ENCODE peak calls at places on chromosomes 11 and 22, in four cellular contexts. One of them, this sample, is unnamed.

GRCh38 chr11:2990617-2991476 is 1.3 kb downstream of the NAP1L4 start:
- DNase-seq in epithelial cell of esophagus: peak
- DNase-seq in head of caudate nucleus: no peak
- DNase-seq in astrocyte of the cerebellum: no peak
- DNase-seq in this sample: peak

GRCh38 chr22:49553518-49554295 is 274.0 kb downstream of the BRD1 start:
- DNase-seq in head of caudate nucleus: no peak
- DNase-seq in astrocyte of the cerebellum: no peak
- DNase-seq in epithelial cell of esophagus: no peak
- DNase-seq in this sample: no peak

GRCh38 chr11:71139516-71140205 is 112.7 kb downstream of the SHANK2 start:
- DNase-seq in astrocyte of the cerebellum: no peak
- DNase-seq in epithelial cell of esophagus: peak
- DNase-seq in head of caudate nucleus: peak
- DNase-seq in this sample: no peak

GRCh38 chr22:30313527-30314385 is 13.0 kb downstream of the TBC1D10A start:
- DNase-seq in head of caudate nucleus: no peak
- DNase-seq in astrocyte of the cerebellum: no peak
- DNase-seq in epithelial cell of esophagus: peak
- DNase-seq in this sample: no peak

GRCh38 chr11:14413307-14414072 is 54.5 kb upstream of the RRAS2 start:
- DNase-seq in astrocyte of the cerebellum: peak
- DNase-seq in epithelial cell of esophagus: no peak
- DNase-seq in head of caudate nucleus: no peak
- DNase-seq in this sample: peak

GRCh38 chr11:124674168-124674517 is 439 bp downstream of the SPA17 start:
- DNase-seq in astrocyte of the cerebellum: no peak
- DNase-seq in head of caudate nucleus: no peak
- DNase-seq in epithelial cell of esophagus: no peak
- DNase-seq in this sample: peak

GRCh38 chr22:40469181-40469580 is 98.8 kb downstream of the SGSM3 start:
- DNase-seq in epithelial cell of esophagus: no peak
- DNase-seq in astrocyte of the cerebellum: no peak
- DNase-seq in head of caudate nucleus: no peak
- DNase-seq in this sample: no peak

GRCh38 chr11:112619106-112619505 is 342.1 kb upstream of the NCAM1 start:
- DNase-seq in head of caudate nucleus: no peak
- DNase-seq in epithelial cell of esophagus: no peak
- DNase-seq in astrocyte of the cerebellum: no peak
- DNase-seq in this sample: no peak

GRCh38 chr11:15688351-15688792 is 573.6 kb downstream of the INSC start:
- DNase-seq in head of caudate nucleus: peak
- DNase-seq in astrocyte of the cerebellum: peak
- DNase-seq in epithelial cell of esophagus: no peak
- DNase-seq in this sample: no peak

GRCh38 chr11:111417766-111418435 is 38.8 kb upstream of the POU2AF1 start:
- DNase-seq in astrocyte of the cerebellum: peak
- DNase-seq in epithelial cell of esophagus: no peak
- DNase-seq in head of caudate nucleus: no peak
- DNase-seq in this sample: no peak

GRCh38 chr11:107801641-107802040 is 56.9 kb downstream of the SLC35F2 start:
- DNase-seq in astrocyte of the cerebellum: no peak
- DNase-seq in head of caudate nucleus: no peak
- DNase-seq in epithelial cell of esophagus: no peak
- DNase-seq in this sample: no peak

GRCh38 chr22:28247667-28248363 is 328.8 kb upstream of the PITPNB start:
- DNase-seq in head of caudate nucleus: peak
- DNase-seq in epithelial cell of esophagus: no peak
- DNase-seq in astrocyte of the cerebellum: no peak
- DNase-seq in this sample: no peak

GRCh38 chr11:3115321-3115720 is 49.8 kb downstream of the OSBPL5 start:
- DNase-seq in epithelial cell of esophagus: no peak
- DNase-seq in astrocyte of the cerebellum: no peak
- DNase-seq in head of caudate nucleus: no peak
- DNase-seq in this sample: no peak

GRCh38 chr11:133928628-133929059 is 28.1 kb downstream of the IGSF9B start:
- DNase-seq in head of caudate nucleus: no peak
- DNase-seq in epithelial cell of esophagus: peak
- DNase-seq in astrocyte of the cerebellum: no peak
- DNase-seq in this sample: peak

GRCh38 chr11:86152006-86152862 is 83.3 kb upstream of the PICALM start:
- DNase-seq in epithelial cell of esophagus: peak
- DNase-seq in head of caudate nucleus: peak
- DNase-seq in astrocyte of the cerebellum: no peak
- DNase-seq in this sample: no peak

GRCh38 chr11:105052487-105052886 is 7.4 kb upstream of the CARD16 start:
- DNase-seq in astrocyte of the cerebellum: no peak
- DNase-seq in epithelial cell of esophagus: no peak
- DNase-seq in head of caudate nucleus: no peak
- DNase-seq in this sample: no peak

GRCh38 chr11:35783803-35784202 is 121.2 kb downstream of the TRIM44 start:
- DNase-seq in epithelial cell of esophagus: no peak
- DNase-seq in astrocyte of the cerebellum: no peak
- DNase-seq in head of caudate nucleus: no peak
- DNase-seq in this sample: no peak

GRCh38 chr11:38297670-38298069 is 1699.6 kb upstream of the RAG2 start:
- DNase-seq in astrocyte of the cerebellum: no peak
- DNase-seq in epithelial cell of esophagus: no peak
- DNase-seq in head of caudate nucleus: no peak
- DNase-seq in this sample: no peak

GRCh38 chr11:61357233-61357893 is 4.3 kb downstream of the CYB561A3 start:
- DNase-seq in astrocyte of the cerebellum: no peak
- DNase-seq in head of caudate nucleus: no peak
- DNase-seq in epithelial cell of esophagus: no peak
- DNase-seq in this sample: no peak

GRCh38 chr22:37148031-37148651 is 1.6 kb downstream of the IL2RB start:
- DNase-seq in head of caudate nucleus: no peak
- DNase-seq in epithelial cell of esophagus: no peak
- DNase-seq in astrocyte of the cerebellum: no peak
- DNase-seq in this sample: no peak

GRCh38 chr11:69280994-69281393 is 13.0 kb upstream of the MYEOV start:
- DNase-seq in head of caudate nucleus: no peak
- DNase-seq in astrocyte of the cerebellum: peak
- DNase-seq in epithelial cell of esophagus: peak
- DNase-seq in this sample: no peak

GRCh38 chr11:113176971-113177370 is 137.4 kb upstream of the TTC12 start:
- DNase-seq in head of caudate nucleus: no peak
- DNase-seq in epithelial cell of esophagus: no peak
- DNase-seq in astrocyte of the cerebellum: peak
- DNase-seq in this sample: no peak

GRCh38 chr11:73376803-73377629 is 817 bp downstream of the RELT start:
- DNase-seq in epithelial cell of esophagus: peak
- DNase-seq in astrocyte of the cerebellum: no peak
- DNase-seq in head of caudate nucleus: no peak
- DNase-seq in this sample: peak

GRCh38 chr22:17138451-17139042 is 17.4 kb upstream of the TMEM121B start:
- DNase-seq in head of caudate nucleus: no peak
- DNase-seq in astrocyte of the cerebellum: no peak
- DNase-seq in epithelial cell of esophagus: no peak
- DNase-seq in this sample: no peak

GRCh38 chr11:122214080-122214479 is 98.1 kb upstream of the BLID start:
- DNase-seq in head of caudate nucleus: no peak
- DNase-seq in epithelial cell of esophagus: no peak
- DNase-seq in astrocyte of the cerebellum: no peak
- DNase-seq in this sample: no peak

GRCh38 chr11:47995318-47995717 is 15.0 kb downstream of the PTPRJ start:
- DNase-seq in astrocyte of the cerebellum: no peak
- DNase-seq in epithelial cell of esophagus: no peak
- DNase-seq in head of caudate nucleus: no peak
- DNase-seq in this sample: no peak

GRCh38 chr11:63841554-63841953 is 2.6 kb downstream of the MARK2 start:
- DNase-seq in head of caudate nucleus: peak
- DNase-seq in astrocyte of the cerebellum: no peak
- DNase-seq in epithelial cell of esophagus: peak
- DNase-seq in this sample: peak

GRCh38 chr11:41222236-41222635 is 237.2 kb downstream of the LRRC4C start:
- DNase-seq in astrocyte of the cerebellum: no peak
- DNase-seq in head of caudate nucleus: no peak
- DNase-seq in epithelial cell of esophagus: no peak
- DNase-seq in this sample: no peak

GRCh38 chr11:62548545-62549335 is 2.1 kb upstream of the AHNAK start:
- DNase-seq in head of caudate nucleus: no peak
- DNase-seq in epithelial cell of esophagus: no peak
- DNase-seq in astrocyte of the cerebellum: no peak
- DNase-seq in this sample: no peak

GRCh38 chr11:103317118-103317517 is 207.9 kb downstream of the DYNC2H1 start:
- DNase-seq in astrocyte of the cerebellum: no peak
- DNase-seq in head of caudate nucleus: no peak
- DNase-seq in epithelial cell of esophagus: peak
- DNase-seq in this sample: no peak

GRCh38 chr22:23215294-23216204 is 35.2 kb downstream of the BCR start:
- DNase-seq in head of caudate nucleus: no peak
- DNase-seq in epithelial cell of esophagus: peak
- DNase-seq in astrocyte of the cerebellum: no peak
- DNase-seq in this sample: no peak

GRCh38 chr11:69372589-69373250 is 78.8 kb downstream of the MYEOV start:
- DNase-seq in astrocyte of the cerebellum: no peak
- DNase-seq in head of caudate nucleus: no peak
- DNase-seq in epithelial cell of esophagus: no peak
- DNase-seq in this sample: no peak

GRCh38 chr11:107157809-107158187 is 139.5 kb upstream of the GUCY1A2 start:
- DNase-seq in head of caudate nucleus: no peak
- DNase-seq in astrocyte of the cerebellum: peak
- DNase-seq in epithelial cell of esophagus: no peak
- DNase-seq in this sample: no peak

GRCh38 chr11:84887055-84887629 is 740.0 kb downstream of the DLG2 start:
- DNase-seq in astrocyte of the cerebellum: no peak
- DNase-seq in epithelial cell of esophagus: no peak
- DNase-seq in head of caudate nucleus: no peak
- DNase-seq in this sample: no peak

GRCh38 chr11:35846874-35847273 is 97.0 kb upstream of the LDLRAD3 start:
- DNase-seq in astrocyte of the cerebellum: no peak
- DNase-seq in epithelial cell of esophagus: no peak
- DNase-seq in head of caudate nucleus: no peak
- DNase-seq in this sample: no peak

GRCh38 chr11:102267602-102268001 is 49.7 kb upstream of the BIRC3 start:
- DNase-seq in epithelial cell of esophagus: peak
- DNase-seq in head of caudate nucleus: no peak
- DNase-seq in astrocyte of the cerebellum: no peak
- DNase-seq in this sample: no peak

GRCh38 chr11:116913000-116913399 is 75.6 kb upstream of the APOA1 start:
- DNase-seq in head of caudate nucleus: no peak
- DNase-seq in astrocyte of the cerebellum: peak
- DNase-seq in epithelial cell of esophagus: peak
- DNase-seq in this sample: no peak

This sample was measured in GM23338.